ENCODE peak calls at places on chromosome 2, in five cellular contexts. D is Right ventricle myocardium superior, F is Calu3, E is mesendoderm, C is Right ventricle myocardium inferior. H is an unnamed sample.

GRCh38 chr2:74364533-74365505 is 15.3 kb downstream of the DCTN1 start:
- DNase-seq in D (no peak), F (no peak), C (no peak), E (no peak), H (no peak)

GRCh38 chr2:234074751-234075520 is 24.4 kb downstream of the SPP2 start:
- DNase-seq in F (no peak), E (no peak), D (no peak), C (no peak), H (no peak)

GRCh38 chr2:208025814-208026184 is 472 bp upstream of the PLEKHM3 start:
- DNase-seq in C (no peak), E (no peak), D (no peak), F (no peak), H (no peak)

GRCh38 chr2:223697921-223698645 is 95.9 kb upstream of the SCG2 start:
- DNase-seq in D (no peak), F (peak), C (no peak), E (peak), H (peak)

GRCh38 chr2:25314514-25315315 is 27.0 kb downstream of the DNMT3A start:
- DNase-seq in F (no peak), E (peak), D (peak), C (no peak), H (no peak)

GRCh38 chr2:18993756-18994155 is 364.7 kb downstream of the OSR1 start:
- DNase-seq in E (no peak), C (no peak), D (no peak), F (no peak), H (no peak)

GRCh38 chr2:96317584-96317997 is 7.5 kb upstream of the ITPRIPL1 start:
- DNase-seq in D (no peak), F (no peak), E (no peak), C (no peak), H (no peak)

GRCh38 chr2:127597984-127598380 is 48.0 kb upstream of the GPR17 start:
- DNase-seq in D (no peak), F (no peak), E (no peak), C (no peak), H (peak)

GRCh38 chr2:72128843-72129227 is 18.8 kb downstream of the CYP26B1 start:
- DNase-seq in C (no peak), E (no peak), D (no peak), F (no peak), H (no peak)

GRCh38 chr2:109207201-109207600 is 78.2 kb downstream of the SH3RF3 start:
- DNase-seq in D (no peak), E (no peak), C (no peak), F (no peak), H (no peak)

GRCh38 chr2:176479961-176480360 is 210.7 kb downstream of the MTX2 start:
- DNase-seq in F (no peak), D (no peak), C (no peak), E (no peak), H (no peak)

GRCh38 chr2:218816561-218817011 is 15.0 kb downstream of the PRKAG3 start:
- DNase-seq in F (no peak), E (no peak), C (no peak), D (no peak), H (no peak)

GRCh38 chr2:78465707-78466106 is 559.8 kb upstream of the REG3G start:
- DNase-seq in D (no peak), E (peak), F (no peak), C (no peak), H (no peak)

GRCh38 chr2:193539188-193539587 is 1344.5 kb upstream of the TMEFF2 start:
- DNase-seq in D (no peak), E (no peak), C (no peak), F (no peak), H (no peak)